ENCODE peak calls at places on chromosomes 13 and 19, in seven cellular contexts. L is adrenal gland, J is AG04450, C is dorsolateral prefrontal cortex, E is cardiac muscle cell, R is ascending aorta, H is fibroblast of mammary gland. K is an unnamed sample.

GRCh38 chr13:27147530-27148170 is 24.0 kb downstream of the USP12 start:
- DNase-seq in J (no peak), H (peak), R (no peak), E (no peak), L (no peak), C (no peak), K (no peak)

GRCh38 chr13:101144808-101145419 is 271.4 kb downstream of the NALCN start:
- DNase-seq in L (no peak), H (peak), C (no peak), R (no peak), E (peak), J (peak), K (no peak)

GRCh38 chr13:63086286-63086685 is 1670.6 kb upstream of the PCDH20 start:
- DNase-seq in J (no peak), E (no peak), R (no peak), C (no peak), L (no peak), H (no peak), K (no peak)

GRCh38 chr13:109355875-109356428 is 430.4 kb downstream of the IRS2 start:
- DNase-seq in H (no peak), J (no peak), L (no peak), C (no peak), R (no peak), E (no peak), K (no peak)

GRCh38 chr19:40585677-40586422 is 9.2 kb downstream of the SHKBP1 start:
- DNase-seq in J (no peak), E (no peak), H (peak), L (no peak), C (no peak), R (no peak), K (no peak)

GRCh38 chr19:44611812-44612295 is 1.5 kb upstream of the IGSF23 start:
- DNase-seq in E (no peak), R (no peak), C (no peak), H (no peak), J (no peak), L (no peak), K (no peak)

GRCh38 chr19:14479985-14480694 is 5.0 kb upstream of the PTGER1 start:
- DNase-seq in R (no peak), C (peak), E (peak), H (no peak), J (no peak), L (no peak), K (no peak)

GRCh38 chr13:75771818-75772217 is 135.7 kb downstream of the LMO7 start:
- DNase-seq in R (no peak), E (no peak), H (peak), L (no peak), C (no peak), J (peak), K (peak)

GRCh38 chr13:105665284-105665683 is 870.2 kb downstream of the EFNB2 start:
- DNase-seq in L (no peak), E (no peak), R (no peak), C (no peak), H (no peak), J (no peak), K (no peak)

GRCh38 chr19:1490020-1490310 is 185 bp downstream of the PCSK4 start:
- DNase-seq in L (no peak), C (no peak), E (no peak), R (no peak), J (no peak), H (no peak), K (no peak)

GRCh38 chr13:110346661-110347067 is 39.6 kb downstream of the COL4A2 start:
- DNase-seq in C (no peak), H (no peak), E (no peak), R (no peak), L (no peak), J (no peak), K (no peak)

GRCh38 chr19:55622242-55622969 is 2.0 kb downstream of the ZNF784 start:
- DNase-seq in R (no peak), J (no peak), E (no peak), L (peak), C (no peak), H (no peak), K (no peak)

GRCh38 chr19:55625004-55625326 is 599 bp upstream of the ZNF784 start:
- DNase-seq in E (no peak), H (no peak), J (no peak), L (no peak), C (no peak), R (no peak), K (no peak)

GRCh38 chr19:55621673-55622231 is 2.6 kb downstream of the ZNF784 start:
- DNase-seq in H (no peak), L (peak), R (no peak), C (no peak), J (no peak), E (no peak), K (no peak)

GRCh38 chr19:55624109-55625003 is at the start of gene ZNF784:
- DNase-seq in C (peak), H (peak), L (peak), J (peak), R (peak), E (peak), K (peak)

DNA sequence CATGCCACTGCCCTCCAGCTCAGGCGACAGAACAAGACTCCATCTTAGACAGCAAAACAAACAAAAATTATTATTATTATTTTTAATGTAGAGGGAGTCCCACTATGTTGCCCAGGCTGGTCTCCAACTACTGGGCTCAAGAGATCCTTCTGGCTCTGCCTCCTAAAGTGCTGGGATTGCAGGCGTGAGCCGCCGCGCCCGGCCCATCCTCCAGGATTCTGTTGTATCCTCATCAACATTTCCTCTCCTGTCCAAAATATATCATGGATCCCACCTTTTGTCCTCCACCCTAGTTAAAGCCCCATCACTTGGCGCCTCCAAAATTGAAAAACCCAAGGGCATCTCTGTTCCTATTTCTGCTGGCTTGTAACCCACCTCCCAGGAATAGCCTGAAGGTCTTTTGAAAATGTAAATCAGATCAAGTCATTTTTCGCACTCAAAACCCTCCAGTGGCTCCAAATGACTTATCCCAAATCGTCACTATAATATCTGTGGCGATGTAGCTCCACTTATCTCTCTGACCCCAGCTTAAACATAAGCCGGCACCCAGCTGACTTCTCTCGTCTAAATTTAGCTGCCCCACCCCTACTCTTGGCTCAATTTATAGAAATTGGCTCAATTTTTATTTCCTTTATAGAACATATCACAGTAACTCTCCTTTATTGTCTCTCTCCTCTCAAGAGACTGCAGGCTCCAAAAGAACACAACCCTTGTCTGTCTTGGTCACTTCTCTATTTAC is 1.1 kb downstream of the ZNF784 start:
- DNase-seq in C (no peak), J (no peak), L (no peak), E (no peak), H (no peak), R (no peak), K (no peak)
- H3K4me3 ChIP-seq in C (peak), J (no peak), L (no peak), E (peak), H (no peak), R (no peak), K (no peak)

GRCh38 chr13:98542568-98543379 is 34.1 kb downstream of the STK24 start:
- DNase-seq in R (no peak), L (no peak), E (no peak), J (no peak), H (no peak), C (no peak), K (no peak)
- H3K4me3 ChIP-seq in R (no peak), L (no peak), E (no peak), J (no peak), H (no peak), C (no peak), K (no peak)

GRCh38 chr13:32248789-32249188 is 66.4 kb downstream of the ZAR1L start:
- DNase-seq in H (no peak), R (no peak), E (no peak), C (no peak), L (no peak), J (no peak), K (no peak)
- H3K4me3 ChIP-seq in H (no peak), R (no peak), E (no peak), C (no peak), L (no peak), J (no peak), K (no peak)

GRCh38 chr19:6588508-6589345 is 2.2 kb downstream of the CD70 start:
- DNase-seq in R (no peak), C (no peak), H (no peak), J (no peak), E (no peak), L (no peak), K (no peak)
- H3K4me3 ChIP-seq in R (no peak), C (no peak), H (no peak), J (no peak), E (no peak), L (no peak), K (no peak)

DNA sequence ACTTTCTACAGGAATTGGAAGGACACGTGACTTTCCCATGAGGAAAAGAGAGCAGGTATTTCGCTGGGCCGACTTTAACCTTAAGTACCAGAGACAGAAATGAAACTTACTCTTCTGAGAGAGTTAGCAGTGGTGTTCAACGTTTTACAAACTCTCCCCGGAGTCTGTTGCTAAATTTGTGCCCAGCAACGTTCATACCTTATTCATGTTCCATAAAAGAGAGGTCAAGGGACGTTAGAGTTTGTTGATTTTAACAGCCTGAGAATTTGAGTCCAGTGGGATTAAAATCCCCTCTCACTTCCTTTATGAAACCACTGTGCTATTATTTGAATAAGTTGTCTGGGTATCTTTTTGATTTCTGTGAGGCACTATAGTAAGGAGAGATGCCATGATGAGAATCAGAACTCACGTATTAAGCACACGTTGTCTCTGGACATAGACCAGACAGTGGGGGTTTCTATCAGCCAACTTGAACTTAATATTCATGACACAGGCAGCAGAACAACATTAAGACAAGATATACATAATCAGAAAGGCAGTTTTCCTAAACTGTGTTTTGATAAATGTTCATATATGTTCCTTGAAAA is 33.4 kb downstream of the SPRY2 start:
- DNase-seq in E (no peak), L (no peak), J (no peak), R (no peak), H (no peak), C (no peak), K (no peak)
- H3K4me3 ChIP-seq in E (no peak), L (no peak), J (no peak), R (no peak), H (no peak), C (no peak), K (no peak)

K was measured in skeletal muscle cell.